ENCODE peak calls at places on chromosomes 5 and 9, in six cellular contexts. I is heart left ventricle, M is H9, Y is breast epithelium, Q is left ventricle myocardium inferior, P is cardiac muscle cell. F is an unnamed sample.

GRCh38 chr9:89422151-89422918 is 75.6 kb downstream of the SEMA4D start:
- DNase-seq in M (no peak), P (peak; percentile 35), Q (no peak), Y (no peak), I (no peak), F (no peak)

GRCh38 chr5:83099001-83099400 is 21.7 kb downstream of the XRCC4 start:
- DNase-seq in Q (no peak), I (no peak), P (no peak), Y (no peak), M (no peak), F (no peak)

GRCh38 chr9:34059954-34060353 is 11.3 kb upstream of the UBAP2 start:
- DNase-seq in I (no peak), M (no peak), Q (no peak), P (no peak), Y (no peak), F (no peak)

GRCh38 chr9:78029601-78030552 is 1.7 kb downstream of the GNAQ start:
- DNase-seq in M (peak; percentile 48), P (peak; percentile 50), Q (no peak), I (no peak), Y (no peak), F (peak; percentile 26)

GRCh38 chr9:3532158-3532557 is 6.4 kb upstream of the RFX3 start:
- DNase-seq in P (no peak), M (no peak), I (no peak), Y (no peak), Q (no peak), F (no peak)

GRCh38 chr5:31516802-31517201 is 15.1 kb downstream of the DROSHA start:
- DNase-seq in M (no peak), P (no peak), Y (no peak), Q (no peak), I (no peak), F (no peak)

GRCh38 chr9:118595719-118596305 is 773.4 kb downstream of the BRINP1 start:
- DNase-seq in P (peak; percentile 2), M (peak; percentile 71), Y (no peak), Q (no peak), I (peak; percentile 8), F (no peak)

GRCh38 chr9:105656131-105656921 is 5.9 kb upstream of the TAL2 start:
- DNase-seq in M (peak; percentile 43), Y (no peak), Q (peak; percentile 35), I (peak; percentile 8), P (no peak), F (no peak)

GRCh38 chr5:143229426-143229895 is 174.0 kb downstream of the NR3C1 start:
- DNase-seq in M (no peak), Q (no peak), Y (no peak), P (no peak), I (no peak), F (no peak)

GRCh38 chr5:107853031-107853430 is 182.3 kb upstream of the EFNA5 start:
- DNase-seq in I (no peak), P (no peak), Y (no peak), M (no peak), Q (no peak), F (no peak)

GRCh38 chr5:88503065-88503394 is 234.4 kb upstream of the TMEM161B start:
- DNase-seq in I (no peak), Q (no peak), P (peak; percentile 15), Y (no peak), M (no peak), F (no peak)

GRCh38 chr9:125746017-125746773 is 978 bp upstream of the PBX3 start:
- DNase-seq in M (peak; percentile 99), Q (peak; percentile 96), P (peak; percentile 96), Y (peak; percentile 91), I (peak; percentile 96), F (peak; percentile 96)

GRCh38 chr5:62268239-62268638 is 37.8 kb upstream of the KIF2A start:
- DNase-seq in M (no peak), I (no peak), Q (no peak), P (peak; percentile 4), Y (no peak), F (no peak)

GRCh38 chr9:35749515-35750255 is 598 bp downstream of the RGP1 start:
- DNase-seq in Y (no peak), I (peak; percentile 33), P (no peak), M (peak; percentile 51), Q (no peak), F (no peak)

GRCh38 chr5:53095931-53096525 is 13.5 kb downstream of the MOCS2 start:
- DNase-seq in P (peak; percentile 81), M (peak; percentile 33), Y (peak; percentile 58), I (peak; percentile 28), Q (peak; percentile 18), F (peak; percentile 72)

GRCh38 chr5:93717162-93717561 is 24.2 kb downstream of the POU5F2 start:
- DNase-seq in M (no peak), Q (no peak), P (peak; percentile 71), Y (no peak), I (no peak), F (no peak)

GRCh38 chr9:133884907-133885744 is 107.0 kb downstream of the VAV2 start:
- DNase-seq in Y (no peak), M (no peak), I (no peak), Q (no peak), P (no peak), F (no peak)

GRCh38 chr5:124956471-124957029 is 210.1 kb upstream of the ZNF608 start:
- DNase-seq in I (no peak), M (no peak), Y (no peak), Q (no peak), P (no peak), F (no peak)

GRCh38 chr9:88814521-88815101 is 176.7 kb upstream of the S1PR3 start:
- DNase-seq in P (peak; percentile 40), I (peak; percentile 71), Y (no peak), Q (peak; percentile 74), M (no peak), F (peak; percentile 74)

GRCh38 chr5:171421331-171422262 is 2.1 kb downstream of the FGF18 start:
- DNase-seq in Y (no peak), P (no peak), Q (no peak), M (peak; percentile 31), I (no peak), F (no peak)

GRCh38 chr5:67015577-67016290 is 180.9 kb downstream of the CD180 start:
- DNase-seq in I (no peak), Q (no peak), P (peak; percentile 39), M (no peak), Y (no peak), F (no peak)

GRCh38 chr5:16502866-16503265 is 37.3 kb upstream of the ZNF622 start:
- DNase-seq in Q (no peak), Y (no peak), M (no peak), I (no peak), P (no peak), F (no peak)

GRCh38 chr9:68775003-68775730 is 70.1 kb downstream of the PIP5K1B start:
- DNase-seq in Q (no peak), Y (no peak), I (no peak), M (no peak), P (no peak), F (no peak)

GRCh38 chr9:119368681-119369581 is at the start of gene BRINP1:
- DNase-seq in Q (peak; percentile 14), P (peak; percentile 46), Y (no peak), M (peak; percentile 80), I (peak; percentile 25), F (no peak)

GRCh38 chr9:136437430-136437829 is 2.2 kb downstream of the INPP5E start:
- DNase-seq in M (no peak), Y (no peak), Q (no peak), I (no peak), P (peak; percentile 51), F (no peak)

GRCh38 chr5:136053336-136054121 is 24.7 kb downstream of the TGFBI start:
- DNase-seq in Y (no peak), P (peak; percentile 79), I (no peak), Q (no peak), M (no peak), F (peak; percentile 85)

GRCh38 chr9:93587651-93588347 is 11.4 kb downstream of the PHF2 start:
- DNase-seq in M (peak; percentile 41), P (no peak), Q (no peak), Y (no peak), I (no peak), F (no peak)

GRCh38 chr9:117678882-117679281 is 25.3 kb upstream of the TLR4 start:
- DNase-seq in Y (no peak), Q (no peak), I (no peak), P (no peak), M (no peak), F (no peak)

GRCh38 chr5:108727154-108727638 is 20.5 kb upstream of the FER start:
- DNase-seq in Q (no peak), M (no peak), I (peak; percentile 35), Y (no peak), P (peak; percentile 36), F (peak; percentile 48)

GRCh38 chr5:150142189-150142788 is 13.4 kb downstream of the PDGFRB start:
- DNase-seq in Q (no peak), P (no peak), I (no peak), Y (no peak), M (no peak), F (no peak)
- H3K4me1 ChIP-seq in Q (peaks cover 92% of the 10 kb centered on the region), P (peaks cover 56% of the 10 kb centered on the region), I (peaks cover 85% of the 10 kb centered on the region), Y (peaks cover 12% of the 10 kb centered on the region), M (peaks cover 18% of the 10 kb centered on the region), F (peaks cover 91% of the 10 kb centered on the region)

GRCh38 chr5:172558076-172558990 is 82.7 kb upstream of the NEURL1B start:
- DNase-seq in Y (no peak), I (no peak), M (no peak), P (no peak), Q (peak; percentile 18), F (no peak)

GRCh38 chr5:172553838-172554344 is 87.2 kb upstream of the NEURL1B start:
- DNase-seq in M (no peak), I (no peak), Y (no peak), Q (peak; percentile 8), P (no peak), F (no peak)

GRCh38 chr5:172554562-172554961 is 86.5 kb upstream of the NEURL1B start:
- DNase-seq in M (no peak), P (no peak), Q (peak; percentile 18), I (no peak), Y (no peak), F (no peak)

GRCh38 chr5:172556971-172557461 is 84.0 kb upstream of the NEURL1B start:
- DNase-seq in Q (peak; percentile 59), Y (no peak), P (peak; percentile 47), I (peak; percentile 52), M (no peak), F (no peak)

DNA sequence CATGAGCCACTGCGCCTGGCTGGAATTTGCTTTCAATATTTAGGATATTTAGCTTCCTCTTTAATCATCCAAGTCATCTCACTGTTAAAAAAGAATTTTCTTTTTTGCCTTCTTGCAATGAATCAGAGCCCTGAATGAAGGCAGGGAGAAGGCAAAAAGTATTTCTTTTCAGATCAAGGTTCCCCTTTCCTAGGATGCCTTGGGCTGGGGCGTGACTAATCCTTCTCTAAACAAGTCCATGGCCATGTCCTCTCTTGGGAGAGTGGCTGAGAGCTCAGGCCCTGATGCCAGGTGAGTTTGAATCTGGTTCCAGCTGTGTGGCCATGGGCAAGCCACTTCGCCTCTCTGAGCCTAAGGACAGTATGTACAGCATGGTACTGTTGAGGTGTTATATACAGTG is 84.8 kb upstream of the NEURL1B start:
- DNase-seq in P (no peak), Q (peak; percentile 13), M (no peak), I (no peak), Y (no peak), F (no peak)
- H3K27ac ChIP-seq in P (peak overlapping the region; percentile 98), Q (peak overlapping the region; percentile 87), M (no peak overlapping the region), I (peak overlapping the region; percentile 77), Y (no peak overlapping the region), F (no peak overlapping the region)

GRCh38 chr9:22238809-22239684 is 207.6 kb upstream of the DMRTA1 start:
- DNase-seq in I (no peak), Y (no peak), P (peak; percentile 70), M (no peak), Q (no peak), F (no peak)
- TF ChIP-seq CTCF in I (peak; percentile 47), Y (peak; percentile 21), P (peak; percentile 69), M (peak; percentile 66), Q (peak; percentile 60), F (peak; percentile 26)

GRCh38 chr5:132095077-132095744 is 21.6 kb downstream of the CSF2 start:
- DNase-seq in P (no peak), M (no peak), I (no peak), Q (no peak), Y (no peak), F (no peak)
- H3K4me1 ChIP-seq in P (no peaks in the 10 kb centered on the region), M (no peaks in the 10 kb centered on the region), I (no peaks in the 10 kb centered on the region), Q (peaks cover 15% of the 10 kb centered on the region), Y (no peaks in the 10 kb centered on the region), F (no peaks in the 10 kb centered on the region)